ENCODE peak calls at places on chromosomes 16 and 17, in five cellular contexts. P, Y, T, O and R are unnamed samples.

GRCh38 chr17:17842111-17842876 is 5.5 kb upstream of the SREBF1 start:
- DNase-seq in P (no peak), Y (no peak), T (no peak), O (no peak), R (no peak)

GRCh38 chr17:82317394-82318168 is at the start of gene CD7:
- DNase-seq in P (no peak), Y (no peak), T (no peak), O (no peak), R (no peak)

GRCh38 chr16:19523559-19524355 is at the start of gene CCP110:
- DNase-seq in P (peak), Y (peak), T (peak), O (peak), R (peak)

GRCh38 chr16:12184419-12184831 is 207.9 kb downstream of the SNX29 start:
- DNase-seq in P (no peak), Y (no peak), T (no peak), O (no peak), R (no peak)

GRCh38 chr17:76000016-76000754 is 470 bp upstream of the CDK3 start:
- DNase-seq in P (no peak), Y (peak), T (no peak), O (peak), R (peak)

GRCh38 chr17:32909787-32910369 is 18.1 kb upstream of the TMEM98 start:
- DNase-seq in P (peak), Y (peak), T (peak), O (peak), R (peak)

GRCh38 chr17:82095777-82096708 is 2.0 kb downstream of the FASN start:
- DNase-seq in P (peak), Y (no peak), T (no peak), O (no peak), R (no peak)

GRCh38 chr17:17904171-17905035 is 67.6 kb upstream of the SREBF1 start:
- DNase-seq in P (no peak), Y (no peak), T (no peak), O (no peak), R (no peak)

GRCh38 chr16:22948058-22948602 is 134.2 kb downstream of the HS3ST2 start:
- DNase-seq in P (no peak), Y (no peak), T (no peak), O (no peak), R (no peak)

GRCh38 chr17:76276461-76277299 is 11.5 kb downstream of the UBALD2 start:
- DNase-seq in P (no peak), Y (no peak), T (no peak), O (no peak), R (no peak)

GRCh38 chr17:77778636-77779524 is 179.6 kb upstream of the TNRC6C start:
- DNase-seq in P (no peak), Y (no peak), T (no peak), O (no peak), R (no peak)

GRCh38 chr17:39114744-39115534 is 36.5 kb downstream of the PLXDC1 start:
- DNase-seq in P (no peak), Y (no peak), T (no peak), O (no peak), R (no peak)

GRCh38 chr17:83154311-83155127 is 75.1 kb downstream of the METRNL start:
- DNase-seq in P (no peak), Y (no peak), T (no peak), O (peak), R (no peak)

GRCh38 chr17:42766124-42766523 is 5.1 kb downstream of the RAMP2 start:
- DNase-seq in P (no peak), Y (no peak), T (no peak), O (no peak), R (no peak)

GRCh38 chr17:79672496-79672895 is 58.2 kb upstream of the ENPP7 start:
- DNase-seq in P (no peak), Y (no peak), T (no peak), O (no peak), R (no peak)

GRCh38 chr17:83152221-83152744 is 72.9 kb downstream of the METRNL start:
- DNase-seq in P (no peak), Y (no peak), T (no peak), O (no peak), R (no peak)

GRCh38 chr17:57930239-57930638 is 25.0 kb downstream of the CUEDC1 start:
- DNase-seq in P (no peak), Y (no peak), T (no peak), O (no peak), R (no peak)

GRCh38 chr17:5630434-5630833 is 46.1 kb upstream of the NLRP1 start:
- DNase-seq in P (no peak), Y (no peak), T (no peak), O (no peak), R (peak)

GRCh38 chr17:7195971-7196370 is 16.8 kb upstream of the ASGR1 start:
- DNase-seq in P (no peak), Y (no peak), T (no peak), O (no peak), R (no peak)

DNA sequence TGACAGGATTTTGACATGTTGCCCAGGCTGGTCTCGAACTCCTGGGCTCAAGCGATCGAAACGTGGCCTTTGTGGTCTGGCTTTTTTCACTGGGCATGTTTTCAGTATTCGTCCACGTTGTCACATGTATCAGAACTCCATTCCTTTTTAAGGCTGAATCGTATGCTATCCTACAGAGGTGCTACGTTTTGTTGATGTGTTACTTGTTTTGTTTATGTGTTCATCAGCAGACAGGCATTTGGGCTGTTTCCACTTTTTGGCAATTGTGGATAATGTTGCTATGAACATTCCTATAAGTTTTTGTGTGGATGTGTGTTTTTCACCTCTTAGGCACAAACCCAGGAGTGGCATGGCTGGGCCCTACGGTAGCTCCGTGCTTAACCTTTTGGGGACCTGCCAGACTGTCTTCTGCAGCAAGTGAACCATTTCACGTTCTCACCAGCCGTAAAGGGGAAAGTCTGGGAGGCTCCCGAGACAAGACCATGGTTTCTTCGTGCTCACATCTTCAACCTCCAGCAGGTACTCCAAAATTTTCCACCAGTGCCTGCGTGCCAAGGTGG is 26.9 kb downstream of the ADCY9 start:
- DNase-seq in P (no peak), Y (no peak), T (no peak), O (no peak), R (no peak)
- H3K27ac ChIP-seq in P (no peak), Y (no peak), T (no peak), O (no peak), R (no peak)

DNA sequence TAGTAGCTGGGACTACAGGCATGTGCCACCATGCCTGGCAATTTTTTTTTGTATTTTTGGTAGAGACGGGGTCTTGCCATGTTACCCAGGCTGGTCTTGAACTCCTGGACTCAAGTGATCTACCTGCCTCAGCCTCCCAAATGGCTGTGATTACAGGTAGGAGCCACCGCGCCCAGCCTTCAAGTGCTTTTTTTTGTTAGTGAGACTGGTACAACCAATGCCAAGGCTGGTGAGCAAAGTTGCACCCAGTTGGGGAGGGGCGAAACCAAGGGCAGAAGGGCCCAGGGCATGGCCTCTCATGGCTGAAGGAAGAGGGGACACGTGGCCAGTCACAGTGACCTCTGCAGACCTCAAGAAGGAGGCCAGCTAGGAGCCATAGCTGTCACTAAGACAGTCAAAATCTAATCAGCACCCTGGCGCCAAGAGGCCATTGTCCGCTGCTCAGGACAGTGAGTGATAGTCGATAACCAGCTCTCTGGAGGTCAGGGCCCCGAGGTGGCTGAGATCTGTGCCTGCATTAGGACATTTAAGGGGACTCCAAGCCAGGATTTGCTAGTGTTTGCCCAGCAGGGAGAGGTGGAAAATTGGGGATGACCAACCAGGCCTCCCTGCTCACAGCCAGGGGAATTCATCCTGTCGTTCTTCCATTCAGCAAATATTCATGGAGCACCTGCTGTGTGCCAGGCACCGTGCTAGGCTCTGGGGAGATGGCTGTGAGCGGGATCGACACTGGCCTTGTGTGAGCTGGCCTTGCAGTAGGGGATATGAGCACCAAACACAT is 10.2 kb downstream of the IL4R start:
- DNase-seq in P (no peak), Y (no peak), T (no peak), O (no peak), R (no peak)
- H3K27ac ChIP-seq in P (no peak), Y (peak), T (no peak), O (peak), R (no peak)

DNA sequence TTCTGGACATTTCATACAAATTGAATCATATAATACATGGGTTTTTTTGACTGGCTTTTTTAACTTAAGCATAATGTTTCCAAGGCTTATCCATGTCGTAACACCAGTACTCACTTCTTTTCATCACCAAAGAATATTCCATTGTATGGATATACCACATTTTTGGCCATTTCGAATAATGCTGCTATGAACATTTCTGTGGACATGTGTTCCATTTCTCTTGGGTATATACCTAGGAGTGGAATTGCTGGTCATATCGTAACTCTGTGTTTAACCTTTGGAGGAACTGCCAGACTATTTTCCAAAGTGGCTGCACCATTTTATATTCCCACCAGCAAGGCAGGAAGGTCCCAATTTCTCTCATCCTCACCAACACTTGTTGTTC is 46.0 kb upstream of the WSB1 start:
- DNase-seq in P (no peak), Y (no peak), T (no peak), O (no peak), R (no peak)
- H3K27ac ChIP-seq in P (no peak), Y (peak), T (no peak), O (peak), R (peak)

GRCh38 chr17:74448774-74449173 is 16.9 kb downstream of the GPRC5C start:
- DNase-seq in P (no peak), Y (no peak), T (no peak), O (no peak), R (no peak)
- H3K27ac ChIP-seq in P (no peak), Y (no peak), T (no peak), O (peak), R (no peak)